ENCODE peak calls at places on chromosomes 11 and 22, in four cellular contexts. One of them, this sample, is unnamed.

GRCh38 chr22:17939579-17939978 is 84.8 kb downstream of the MICAL3 start:
- DNase-seq in kidney epithelial cell: no peak
- DNase-seq in AG09309: no peak
- DNase-seq in stimulated activated CD4-positive, alpha-beta T cell treated with anti-CD3 and anti-CD28 coated beads, TNF-alpha, amount 100 ng/mL, for 1 hour: no peak
- DNase-seq in this sample: no peak

GRCh38 chr11:36499325-36499724 is 10.7 kb downstream of the TRAF6 start:
- DNase-seq in kidney epithelial cell: no peak
- DNase-seq in AG09309: no peak
- DNase-seq in stimulated activated CD4-positive, alpha-beta T cell treated with anti-CD3 and anti-CD28 coated beads, TNF-alpha, amount 100 ng/mL, for 1 hour: no peak
- DNase-seq in this sample: no peak

GRCh38 chr11:10529279-10529678 is 11.7 kb downstream of the RNF141 start:
- DNase-seq in kidney epithelial cell: no peak
- DNase-seq in AG09309: no peak
- DNase-seq in stimulated activated CD4-positive, alpha-beta T cell treated with anti-CD3 and anti-CD28 coated beads, TNF-alpha, amount 100 ng/mL, for 1 hour: no peak
- DNase-seq in this sample: no peak

GRCh38 chr11:9264381-9265210 is 554 bp downstream of the DENND5A start:
- DNase-seq in kidney epithelial cell: no peak
- DNase-seq in AG09309: peak
- DNase-seq in stimulated activated CD4-positive, alpha-beta T cell treated with anti-CD3 and anti-CD28 coated beads, TNF-alpha, amount 100 ng/mL, for 1 hour: peak
- DNase-seq in this sample: no peak

GRCh38 chr22:29201722-29202230 is 3.9 kb upstream of the EMID1 start:
- DNase-seq in kidney epithelial cell: no peak
- DNase-seq in AG09309: no peak
- DNase-seq in stimulated activated CD4-positive, alpha-beta T cell treated with anti-CD3 and anti-CD28 coated beads, TNF-alpha, amount 100 ng/mL, for 1 hour: no peak
- DNase-seq in this sample: no peak

GRCh38 chr22:26588749-26589366 is 1.1 kb downstream of the TPST2 start:
- DNase-seq in kidney epithelial cell: no peak
- DNase-seq in AG09309: no peak
- DNase-seq in stimulated activated CD4-positive, alpha-beta T cell treated with anti-CD3 and anti-CD28 coated beads, TNF-alpha, amount 100 ng/mL, for 1 hour: no peak
- DNase-seq in this sample: no peak

GRCh38 chr11:47511927-47512326 is 41.0 kb downstream of the CELF1 start:
- DNase-seq in kidney epithelial cell: no peak
- DNase-seq in AG09309: no peak
- DNase-seq in stimulated activated CD4-positive, alpha-beta T cell treated with anti-CD3 and anti-CD28 coated beads, TNF-alpha, amount 100 ng/mL, for 1 hour: no peak
- DNase-seq in this sample: no peak

GRCh38 chr22:43862074-43862881 is at the start of gene SULT4A1:
- DNase-seq in kidney epithelial cell: no peak
- DNase-seq in AG09309: no peak
- DNase-seq in stimulated activated CD4-positive, alpha-beta T cell treated with anti-CD3 and anti-CD28 coated beads, TNF-alpha, amount 100 ng/mL, for 1 hour: no peak
- DNase-seq in this sample: no peak

GRCh38 chr11:20762980-20763379 is 93.6 kb downstream of the NELL1 start:
- DNase-seq in kidney epithelial cell: no peak
- DNase-seq in AG09309: no peak
- DNase-seq in stimulated activated CD4-positive, alpha-beta T cell treated with anti-CD3 and anti-CD28 coated beads, TNF-alpha, amount 100 ng/mL, for 1 hour: no peak
- DNase-seq in this sample: no peak

GRCh38 chr11:126061707-126062678 is 673 bp downstream of the CDON start:
- DNase-seq in kidney epithelial cell: no peak
- DNase-seq in AG09309: no peak
- DNase-seq in stimulated activated CD4-positive, alpha-beta T cell treated with anti-CD3 and anti-CD28 coated beads, TNF-alpha, amount 100 ng/mL, for 1 hour: no peak
- DNase-seq in this sample: peak

GRCh38 chr11:123509737-123510578 is 79.9 kb downstream of the GRAMD1B start:
- DNase-seq in kidney epithelial cell: peak
- DNase-seq in AG09309: no peak
- DNase-seq in stimulated activated CD4-positive, alpha-beta T cell treated with anti-CD3 and anti-CD28 coated beads, TNF-alpha, amount 100 ng/mL, for 1 hour: no peak
- DNase-seq in this sample: no peak

GRCh38 chr11:123543796-123544195 is 110.6 kb downstream of the SCN3B start:
- DNase-seq in kidney epithelial cell: peak
- DNase-seq in AG09309: peak
- DNase-seq in stimulated activated CD4-positive, alpha-beta T cell treated with anti-CD3 and anti-CD28 coated beads, TNF-alpha, amount 100 ng/mL, for 1 hour: no peak
- DNase-seq in this sample: no peak

GRCh38 chr11:86934263-86934932 is 20.8 kb downstream of the FZD4 start:
- DNase-seq in kidney epithelial cell: no peak
- DNase-seq in AG09309: no peak
- DNase-seq in stimulated activated CD4-positive, alpha-beta T cell treated with anti-CD3 and anti-CD28 coated beads, TNF-alpha, amount 100 ng/mL, for 1 hour: no peak
- DNase-seq in this sample: no peak

GRCh38 chr11:94910779-94911178 is 62.6 kb downstream of the CWC15 start:
- DNase-seq in kidney epithelial cell: no peak
- DNase-seq in AG09309: peak
- DNase-seq in stimulated activated CD4-positive, alpha-beta T cell treated with anti-CD3 and anti-CD28 coated beads, TNF-alpha, amount 100 ng/mL, for 1 hour: no peak
- DNase-seq in this sample: no peak

GRCh38 chr11:35178862-35179261 is 39.9 kb downstream of the CD44 start:
- DNase-seq in kidney epithelial cell: no peak
- DNase-seq in AG09309: no peak
- DNase-seq in stimulated activated CD4-positive, alpha-beta T cell treated with anti-CD3 and anti-CD28 coated beads, TNF-alpha, amount 100 ng/mL, for 1 hour: no peak
- DNase-seq in this sample: no peak

GRCh38 chr22:42670921-42671709 is 21.9 kb upstream of the CYB5R3 start:
- DNase-seq in kidney epithelial cell: no peak
- DNase-seq in AG09309: no peak
- DNase-seq in stimulated activated CD4-positive, alpha-beta T cell treated with anti-CD3 and anti-CD28 coated beads, TNF-alpha, amount 100 ng/mL, for 1 hour: no peak
- DNase-seq in this sample: no peak

GRCh38 chr22:30859714-30860095 is 108.9 kb downstream of the MORC2 start:
- DNase-seq in kidney epithelial cell: no peak
- DNase-seq in AG09309: no peak
- DNase-seq in stimulated activated CD4-positive, alpha-beta T cell treated with anti-CD3 and anti-CD28 coated beads, TNF-alpha, amount 100 ng/mL, for 1 hour: no peak
- DNase-seq in this sample: no peak

GRCh38 chr11:76902121-76903014 is 41.6 kb downstream of the ACER3 start:
- DNase-seq in kidney epithelial cell: no peak
- DNase-seq in AG09309: no peak
- DNase-seq in stimulated activated CD4-positive, alpha-beta T cell treated with anti-CD3 and anti-CD28 coated beads, TNF-alpha, amount 100 ng/mL, for 1 hour: no peak
- DNase-seq in this sample: no peak

GRCh38 chr11:112525270-112525669 is 264.6 kb upstream of the PLET1 start:
- DNase-seq in kidney epithelial cell: no peak
- DNase-seq in AG09309: no peak
- DNase-seq in stimulated activated CD4-positive, alpha-beta T cell treated with anti-CD3 and anti-CD28 coated beads, TNF-alpha, amount 100 ng/mL, for 1 hour: no peak
- DNase-seq in this sample: no peak

GRCh38 chr22:48921411-48921903 is 906.2 kb downstream of the BRD1 start:
- DNase-seq in kidney epithelial cell: no peak
- DNase-seq in AG09309: no peak
- DNase-seq in stimulated activated CD4-positive, alpha-beta T cell treated with anti-CD3 and anti-CD28 coated beads, TNF-alpha, amount 100 ng/mL, for 1 hour: no peak
- DNase-seq in this sample: no peak

GRCh38 chr11:44766112-44766971 is 39.6 kb downstream of the TSPAN18 start:
- DNase-seq in kidney epithelial cell: no peak
- DNase-seq in AG09309: peak
- DNase-seq in stimulated activated CD4-positive, alpha-beta T cell treated with anti-CD3 and anti-CD28 coated beads, TNF-alpha, amount 100 ng/mL, for 1 hour: no peak
- DNase-seq in this sample: no peak

GRCh38 chr11:43245471-43245870 is 66.3 kb upstream of the API5 start:
- DNase-seq in kidney epithelial cell: no peak
- DNase-seq in AG09309: no peak
- DNase-seq in stimulated activated CD4-positive, alpha-beta T cell treated with anti-CD3 and anti-CD28 coated beads, TNF-alpha, amount 100 ng/mL, for 1 hour: no peak
- DNase-seq in this sample: no peak

GRCh38 chr11:117582491-117582890 is 214.5 kb downstream of the DSCAML1 start:
- DNase-seq in kidney epithelial cell: no peak
- DNase-seq in AG09309: no peak
- DNase-seq in stimulated activated CD4-positive, alpha-beta T cell treated with anti-CD3 and anti-CD28 coated beads, TNF-alpha, amount 100 ng/mL, for 1 hour: no peak
- DNase-seq in this sample: no peak

GRCh38 chr11:103730151-103730940 is 306.1 kb upstream of the DDI1 start:
- DNase-seq in kidney epithelial cell: no peak
- DNase-seq in AG09309: no peak
- DNase-seq in stimulated activated CD4-positive, alpha-beta T cell treated with anti-CD3 and anti-CD28 coated beads, TNF-alpha, amount 100 ng/mL, for 1 hour: no peak
- DNase-seq in this sample: no peak

GRCh38 chr11:66418168-66418985 is 2.5 kb upstream of the NPAS4 start:
- DNase-seq in kidney epithelial cell: peak
- DNase-seq in AG09309: peak
- DNase-seq in stimulated activated CD4-positive, alpha-beta T cell treated with anti-CD3 and anti-CD28 coated beads, TNF-alpha, amount 100 ng/mL, for 1 hour: peak
- DNase-seq in this sample: peak

GRCh38 chr22:19325296-19325950 is 33.9 kb upstream of the CLTCL1 start:
- DNase-seq in kidney epithelial cell: no peak
- DNase-seq in AG09309: no peak
- DNase-seq in stimulated activated CD4-positive, alpha-beta T cell treated with anti-CD3 and anti-CD28 coated beads, TNF-alpha, amount 100 ng/mL, for 1 hour: no peak
- DNase-seq in this sample: no peak

GRCh38 chr11:124899376-124900145 is 1.9 kb upstream of the ROBO4 start:
- DNase-seq in kidney epithelial cell: no peak
- DNase-seq in AG09309: no peak
- DNase-seq in stimulated activated CD4-positive, alpha-beta T cell treated with anti-CD3 and anti-CD28 coated beads, TNF-alpha, amount 100 ng/mL, for 1 hour: no peak
- DNase-seq in this sample: no peak

GRCh38 chr11:100825610-100826009 is 138.5 kb downstream of the ARHGAP42 start:
- DNase-seq in kidney epithelial cell: no peak
- DNase-seq in AG09309: no peak
- DNase-seq in stimulated activated CD4-positive, alpha-beta T cell treated with anti-CD3 and anti-CD28 coated beads, TNF-alpha, amount 100 ng/mL, for 1 hour: no peak
- DNase-seq in this sample: no peak

GRCh38 chr11:103241574-103241973 is 132.3 kb downstream of the DYNC2H1 start:
- DNase-seq in kidney epithelial cell: no peak
- DNase-seq in AG09309: no peak
- DNase-seq in stimulated activated CD4-positive, alpha-beta T cell treated with anti-CD3 and anti-CD28 coated beads, TNF-alpha, amount 100 ng/mL, for 1 hour: no peak
- DNase-seq in this sample: no peak

GRCh38 chr22:41702763-41703162 is 3.5 kb downstream of the MEI1 start:
- DNase-seq in kidney epithelial cell: no peak
- DNase-seq in AG09309: no peak
- DNase-seq in stimulated activated CD4-positive, alpha-beta T cell treated with anti-CD3 and anti-CD28 coated beads, TNF-alpha, amount 100 ng/mL, for 1 hour: no peak
- DNase-seq in this sample: no peak

GRCh38 chr11:3796796-3797328 is 492 bp downstream of the NUP98 start:
- DNase-seq in kidney epithelial cell: no peak
- DNase-seq in AG09309: no peak
- DNase-seq in stimulated activated CD4-positive, alpha-beta T cell treated with anti-CD3 and anti-CD28 coated beads, TNF-alpha, amount 100 ng/mL, for 1 hour: no peak
- DNase-seq in this sample: no peak

GRCh38 chr11:110870816-110871522 is 158.7 kb upstream of the ARHGAP20 start:
- DNase-seq in kidney epithelial cell: no peak
- DNase-seq in AG09309: no peak
- DNase-seq in stimulated activated CD4-positive, alpha-beta T cell treated with anti-CD3 and anti-CD28 coated beads, TNF-alpha, amount 100 ng/mL, for 1 hour: no peak
- DNase-seq in this sample: no peak

GRCh38 chr11:4983851-4984250 is 10.8 kb upstream of the OR51L1 start:
- DNase-seq in kidney epithelial cell: peak
- DNase-seq in AG09309: no peak
- DNase-seq in stimulated activated CD4-positive, alpha-beta T cell treated with anti-CD3 and anti-CD28 coated beads, TNF-alpha, amount 100 ng/mL, for 1 hour: no peak
- DNase-seq in this sample: no peak

GRCh38 chr22:17866621-17867020 is 92.4 kb upstream of the BID start:
- DNase-seq in kidney epithelial cell: no peak
- DNase-seq in AG09309: no peak
- DNase-seq in stimulated activated CD4-positive, alpha-beta T cell treated with anti-CD3 and anti-CD28 coated beads, TNF-alpha, amount 100 ng/mL, for 1 hour: no peak
- DNase-seq in this sample: no peak

GRCh38 chr22:36068776-36069344 is 40.2 kb upstream of the RBFOX2 start:
- DNase-seq in kidney epithelial cell: no peak
- DNase-seq in AG09309: no peak
- DNase-seq in stimulated activated CD4-positive, alpha-beta T cell treated with anti-CD3 and anti-CD28 coated beads, TNF-alpha, amount 100 ng/mL, for 1 hour: no peak
- DNase-seq in this sample: no peak

GRCh38 chr11:66563832-66564231 is 4.6 kb downstream of the CTSF start:
- DNase-seq in kidney epithelial cell: no peak
- DNase-seq in AG09309: no peak
- DNase-seq in stimulated activated CD4-positive, alpha-beta T cell treated with anti-CD3 and anti-CD28 coated beads, TNF-alpha, amount 100 ng/mL, for 1 hour: no peak
- DNase-seq in this sample: no peak

This sample was measured in activated CD4-positive, CD25-positive, alpha-beta regulatory T cell treated with anti-CD3 and anti-CD28 coated beads, Interleukin-2, amount 50 U/mL, for 16 hours.